ENCODE peak calls at places on chromosomes 1 and 21, in four cellular contexts. F, L, K and W are unnamed samples.

GRCh38 chr1:159266832-159267231 is 35.3 kb upstream of the FCER1A start:
- DNase-seq in L (no peak), K (no peak), F (peak), W (no peak)

GRCh38 chr1:10873189-10873588 is 76.7 kb upstream of the CASZ1 start:
- DNase-seq in L (no peak), K (no peak), F (peak), W (no peak)

GRCh38 chr1:20682571-20683236 is 21.5 kb upstream of the DDOST start:
- DNase-seq in K (no peak), L (no peak), F (no peak), W (no peak)

GRCh38 chr1:26959722-26960624 is at the start of gene KDF1:
- DNase-seq in K (no peak), F (peak), L (no peak), W (peak)

GRCh38 chr21:27371688-27372331 is 404.9 kb upstream of the ADAMTS5 start:
- DNase-seq in F (no peak), K (no peak), L (no peak), W (no peak)

GRCh38 chr1:20211511-20211931 is 25.2 kb upstream of the PLA2G2C start:
- DNase-seq in K (no peak), L (no peak), F (no peak), W (no peak)

GRCh38 chr1:46547481-46548383 is 3.7 kb downstream of the KNCN start:
- DNase-seq in L (no peak), F (peak), K (peak), W (no peak)

GRCh38 chr1:206933333-206933945 is 11.7 kb upstream of the FCMR start:
- DNase-seq in L (no peak), F (peak), K (no peak), W (peak)

GRCh38 chr1:183807549-183808168 is 2.7 kb downstream of the RGL1 start:
- DNase-seq in K (no peak), F (no peak), L (peak), W (no peak)

GRCh38 chr1:61743432-61743705 is 1.1 kb downstream of the PATJ start:
- DNase-seq in L (no peak), K (no peak), F (no peak), W (no peak)

GRCh38 chr1:222769181-222769580 is 32.2 kb downstream of the FAM177B start:
- DNase-seq in F (peak), L (no peak), K (no peak), W (no peak)

GRCh38 chr1:35876988-35877387 is 6.0 kb upstream of the AGO1 start:
- DNase-seq in L (no peak), K (no peak), F (no peak), W (peak)

GRCh38 chr1:90434460-90434859 is 282.6 kb downstream of the BARHL2 start:
- DNase-seq in F (no peak), K (no peak), L (no peak), W (peak)

GRCh38 chr1:247241687-247242086 is 14.2 kb upstream of the VN1R5 start:
- DNase-seq in L (no peak), F (no peak), K (no peak), W (no peak)

GRCh38 chr1:116724765-116725375 is 29.4 kb upstream of the CD2 start:
- DNase-seq in L (no peak), K (peak), F (peak), W (peak)

GRCh38 chr1:197145451-197146029 is 929 bp downstream of the ASPM start:
- DNase-seq in K (no peak), F (no peak), L (no peak), W (no peak)

GRCh38 chr1:11797525-11798216 is 8.1 kb downstream of the MTHFR start:
- DNase-seq in L (no peak), K (no peak), F (peak), W (no peak)

GRCh38 chr1:183230403-183230802 is 44.3 kb downstream of the LAMC2 start:
- DNase-seq in L (no peak), K (no peak), F (no peak), W (no peak)

GRCh38 chr1:98903726-98904125 is 100.9 kb downstream of the PLPPR5 start:
- DNase-seq in K (no peak), F (no peak), L (no peak), W (no peak)

GRCh38 chr1:91511386-91511785 is 10.7 kb downstream of the CDC7 start:
- DNase-seq in F (peak), K (peak), L (no peak), W (no peak)

GRCh38 chr1:247111259-247111635 is 7.1 kb upstream of the ZNF669 start:
- DNase-seq in K (no peak), L (no peak), F (peak), W (peak)

GRCh38 chr1:90351019-90351418 is 356.1 kb downstream of the ZNF326 start:
- DNase-seq in K (no peak), L (no peak), F (no peak), W (no peak)

GRCh38 chr1:201713093-201713810 is 115.7 kb upstream of the IPO9 start:
- DNase-seq in L (no peak), K (no peak), F (no peak), W (no peak)

GRCh38 chr1:205420938-205421337 is 918 bp downstream of the LEMD1 start:
- DNase-seq in F (no peak), L (no peak), K (no peak), W (no peak)

GRCh38 chr1:26516987-26517765 is 12.4 kb upstream of the RPS6KA1 start:
- DNase-seq in F (no peak), L (no peak), K (no peak), W (no peak)

GRCh38 chr1:213984387-213985180 is 3.2 kb upstream of the PROX1 start:
- DNase-seq in L (no peak), F (no peak), K (no peak), W (peak)

GRCh38 chr1:54866801-54867716 is 19.9 kb downstream of the DHCR24 start:
- DNase-seq in L (no peak), F (peak), K (peak), W (no peak)

GRCh38 chr21:34640858-34641257 is 25.9 kb upstream of the RCAN1 start:
- DNase-seq in F (no peak), L (no peak), K (no peak), W (no peak)

GRCh38 chr1:164524810-164525209 is 34.2 kb upstream of the PBX1 start:
- DNase-seq in F (no peak), L (no peak), K (no peak), W (no peak)

GRCh38 chr21:15061747-15062146 is 3.1 kb downstream of the NRIP1 start:
- DNase-seq in F (no peak), L (no peak), K (no peak), W (no peak)

GRCh38 chr1:52920791-52921291 is 699 bp downstream of the ECHDC2 start:
- DNase-seq in K (no peak), L (no peak), F (no peak), W (no peak)

GRCh38 chr1:78465143-78465542 is 25.6 kb upstream of the PTGFR start:
- DNase-seq in K (no peak), F (no peak), L (no peak), W (no peak)

GRCh38 chr21:25848309-25848708 is 113.5 kb downstream of the GABPA start:
- DNase-seq in K (no peak), F (no peak), L (no peak), W (no peak)

GRCh38 chr1:12475158-12475934 is 142.7 kb downstream of the DHRS3 start:
- DNase-seq in F (no peak), K (peak), L (no peak), W (no peak)

GRCh38 chr1:53220962-53221286 is 490 bp upstream of the CZIB start:
- DNase-seq in K (no peak), F (no peak), L (no peak), W (no peak)

DNA sequence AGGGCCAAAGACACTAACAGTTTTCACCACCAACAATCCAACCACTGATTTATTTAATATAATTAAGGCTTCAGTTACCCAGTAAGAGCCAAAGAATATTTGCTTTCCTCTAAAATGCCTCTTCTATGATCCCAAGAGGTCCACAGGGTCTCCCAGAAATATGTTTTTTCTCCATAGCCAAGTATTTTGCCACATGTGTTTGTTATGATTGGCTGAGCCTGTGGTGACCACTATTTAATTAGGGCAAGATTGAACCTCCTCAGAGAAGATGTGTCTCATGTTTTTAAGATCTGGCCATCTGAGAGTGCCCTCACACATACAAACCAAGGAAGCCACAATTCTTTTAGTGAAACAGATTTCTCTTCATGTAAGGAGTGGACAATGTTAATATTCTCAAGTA is 135.8 kb downstream of the TPR start:
- DNase-seq in F (no peak), L (no peak), K (no peak), W (no peak)
- TF ChIP-seq CREM in F (no peak), L (no peak), K (no peak), W (no peak)

GRCh38 chr1:24203404-24203803 is 16.3 kb upstream of the IFNLR1 start:
- DNase-seq in L (no peak), F (no peak), K (no peak), W (no peak)
- TF ChIP-seq MAX in L (no peak), F (no peak), K (no peak), W (no peak)

DNA sequence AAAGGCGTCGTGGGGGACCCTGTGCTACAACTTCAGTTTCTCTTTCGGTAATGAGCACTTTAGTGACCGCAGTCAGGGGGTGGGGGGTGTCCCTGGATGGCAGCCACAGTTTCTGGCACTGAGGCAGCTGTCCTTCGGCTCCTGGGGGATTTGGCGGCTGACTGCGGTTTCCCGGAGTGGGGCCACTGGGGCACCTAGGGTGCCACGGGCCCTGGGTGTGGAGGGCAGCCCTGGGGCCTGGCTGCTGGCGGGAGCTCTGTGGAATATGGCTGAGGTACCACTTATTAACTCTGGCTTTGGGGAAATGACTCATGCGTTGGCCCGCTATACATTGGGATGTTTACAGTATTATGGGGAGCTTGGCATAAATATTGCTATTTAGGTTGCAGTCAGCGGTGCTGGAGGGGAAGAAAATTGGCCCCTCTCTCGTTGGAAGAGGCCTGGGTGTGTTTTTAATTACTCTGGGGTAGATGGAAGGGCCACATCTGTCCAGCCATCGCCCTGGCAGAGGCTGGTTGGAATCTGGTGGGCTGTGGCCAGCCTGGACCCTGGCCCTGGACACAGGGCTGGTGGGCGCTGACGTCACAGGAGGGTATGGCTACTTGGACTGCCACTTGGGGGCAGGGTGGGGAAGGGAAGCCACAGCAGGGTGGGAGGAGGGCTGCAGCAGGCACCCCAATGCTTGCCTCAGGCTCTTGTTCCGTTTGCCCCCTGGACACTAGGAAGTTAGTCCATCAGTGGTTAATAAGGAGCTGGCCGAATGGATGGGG is 2.0 kb downstream of the EPHB2 start:
- DNase-seq in K (no peak), F (no peak), L (no peak), W (no peak)
- TF ChIP-seq CREM in K (no peak), F (peak), L (peak), W (no peak)

DNA sequence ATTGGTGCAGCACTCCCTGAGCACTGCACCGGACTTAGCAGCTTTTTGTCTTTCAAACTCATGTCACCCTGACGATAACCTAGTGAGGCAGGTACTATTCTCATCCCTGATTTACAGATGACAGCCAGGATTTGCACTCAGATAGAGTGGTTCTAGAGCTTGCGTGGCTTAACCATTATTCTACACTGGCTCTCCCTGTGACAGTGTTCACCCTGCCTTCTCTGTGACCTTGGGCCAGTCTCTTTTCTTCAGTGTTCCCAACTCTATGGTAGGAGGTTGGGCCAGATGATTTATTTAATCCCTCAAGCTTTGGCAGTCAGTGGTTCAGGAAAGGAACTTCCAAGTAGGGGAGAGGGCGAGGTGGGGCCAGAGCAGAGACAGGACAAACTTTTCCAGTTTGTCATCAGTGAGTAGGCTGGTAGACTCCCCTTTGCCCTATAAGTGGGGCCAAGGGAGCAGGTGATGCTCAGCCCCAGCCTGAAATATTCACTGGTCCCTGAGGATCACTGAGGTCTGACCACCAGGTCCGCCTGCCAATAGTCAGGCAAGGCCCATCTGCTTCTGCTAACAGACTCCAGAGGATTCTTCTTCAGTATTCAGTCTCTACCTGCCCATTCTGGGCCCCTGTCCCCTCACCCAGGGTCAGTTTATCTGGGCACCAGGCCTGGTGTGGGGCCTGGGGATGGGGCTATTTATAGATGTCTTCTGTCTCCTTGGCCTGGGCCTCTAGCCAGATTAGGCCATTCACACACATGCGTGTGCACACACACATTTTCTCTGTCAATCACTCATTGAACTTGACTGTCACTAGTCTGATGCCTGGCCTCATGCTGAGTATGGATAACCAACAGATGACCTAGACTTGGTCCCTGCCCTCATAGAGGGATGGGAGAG is 8.8 kb upstream of the FABP3 start:
- DNase-seq in L (no peak), K (no peak), F (no peak), W (no peak)
- TF ChIP-seq MAX in L (no peak), K (no peak), F (no peak), W (no peak)

DNA sequence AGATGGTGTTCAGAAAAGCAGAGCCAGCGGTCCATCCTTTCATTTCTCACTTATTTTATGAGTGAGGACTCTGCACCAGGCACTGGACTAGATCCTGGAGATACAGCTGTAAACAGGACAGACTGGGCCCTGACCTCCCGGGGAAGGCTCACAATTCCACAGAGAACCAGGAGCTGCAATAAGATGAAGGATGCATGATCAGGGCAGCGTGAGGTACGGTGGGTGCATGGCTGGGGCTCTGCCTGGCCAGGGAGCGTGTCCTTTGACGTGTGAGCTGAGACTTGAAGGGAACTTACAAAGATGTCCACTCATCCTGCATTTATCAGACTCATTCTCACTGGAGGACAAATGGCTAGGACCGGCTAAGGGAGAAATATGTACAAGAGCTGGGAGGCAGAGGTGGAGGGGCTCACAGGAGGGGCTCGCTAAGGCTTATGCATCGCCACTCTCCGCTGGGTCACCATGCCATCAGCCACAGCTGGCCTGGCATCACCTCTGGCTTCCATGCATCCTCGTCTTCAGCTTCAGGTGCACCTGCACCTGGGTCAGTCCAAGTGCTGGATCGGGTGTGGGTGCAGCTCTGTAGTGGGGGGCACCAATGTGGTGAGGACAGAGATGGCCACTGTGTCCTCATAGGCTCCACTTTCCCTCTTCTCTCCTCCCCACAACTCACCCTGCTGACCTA is 213.9 kb downstream of the TOMM20 start:
- DNase-seq in K (no peak), L (no peak), F (no peak), W (no peak)
- TF ChIP-seq CREM in K (no peak), L (no peak), F (no peak), W (no peak)

GRCh38 chr1:211581521-211581920 is 2.6 kb upstream of the SLC30A1 start:
- DNase-seq in K (no peak), F (no peak), L (no peak), W (no peak)
- TF ChIP-seq MAX in K (no peak), F (no peak), L (no peak), W (no peak)

GRCh38 chr21:46116846-46117585 is 19.1 kb downstream of the COL6A2 start:
- DNase-seq in K (no peak), F (no peak), L (no peak), W (peak)

GRCh38 chr21:46116189-46116845 is 18.4 kb downstream of the COL6A2 start:
- DNase-seq in F (no peak), K (no peak), L (no peak), W (peak)

GRCh38 chr21:46114963-46115362 is 17.1 kb downstream of the COL6A2 start:
- DNase-seq in F (no peak), K (no peak), L (no peak), W (no peak)

GRCh38 chr21:46113497-46114176 is 15.7 kb downstream of the COL6A2 start:
- DNase-seq in L (no peak), F (no peak), K (no peak), W (no peak)

GRCh38 chr21:46115441-46116188 is 17.7 kb downstream of the COL6A2 start:
- DNase-seq in F (no peak), K (no peak), L (no peak), W (peak)
- TF ChIP-seq CREM in F (no peak), K (no peak), L (no peak), W (no peak)

GRCh38 chr1:8394456-8395321 is 76.8 kb downstream of the SLC45A1 start:
- DNase-seq in L (no peak), K (no peak), F (no peak), W (no peak)
- TF ChIP-seq MAX in L (no peak), K (no peak), F (no peak), W (no peak)

GRCh38 chr1:224106568-224107281 is 7.2 kb upstream of the FBXO28 start:
- DNase-seq in L (no peak), F (no peak), K (peak), W (peak)

GRCh38 chr1:224109981-224110380 is 3.9 kb upstream of the FBXO28 start:
- DNase-seq in K (no peak), F (no peak), L (no peak), W (no peak)

GRCh38 chr1:224113005-224113404 is 906 bp upstream of the FBXO28 start:
- DNase-seq in K (no peak), L (no peak), F (no peak), W (no peak)

GRCh38 chr1:224108991-224109390 is 4.9 kb upstream of the FBXO28 start:
- DNase-seq in L (no peak), K (no peak), F (no peak), W (no peak)

GRCh38 chr1:224107282-224107625 is 6.7 kb upstream of the FBXO28 start:
- DNase-seq in F (no peak), K (no peak), L (no peak), W (no peak)
- TF ChIP-seq CREM in F (no peak), K (no peak), L (no peak), W (no peak)